ENCODE peak calls at places on chromosomes 16 and 17, in eight cellular contexts. One of them, this sample, is unnamed.

GRCh38 chr16:30663820-30664528 is 5.7 kb downstream of the FBRS start:
- DNase-seq in kidney tubule cell: no peak
- DNase-seq in NCI-H460: no peak
- DNase-seq in T-helper 2 cell: no peak
- DNase-seq in kidney: no peak
- DNase-seq in nephron progenitor cell: no peak
- DNase-seq in NCI-H345: no peak
- DNase-seq in LHCN-M2: no peak
- DNase-seq in this sample: no peak

GRCh38 chr16:49859139-49859947 is 3.4 kb upstream of the ZNF423 start:
- DNase-seq in NCI-H460: no peak
- DNase-seq in T-helper 2 cell: no peak
- DNase-seq in NCI-H345: no peak
- DNase-seq in nephron progenitor cell: peak
- DNase-seq in LHCN-M2: no peak
- DNase-seq in kidney tubule cell: no peak
- DNase-seq in kidney: peak
- DNase-seq in this sample: no peak

GRCh38 chr17:1495265-1495664 is 2.8 kb upstream of the MYO1C start:
- DNase-seq in NCI-H345: no peak
- DNase-seq in T-helper 2 cell: no peak
- DNase-seq in LHCN-M2: no peak
- DNase-seq in kidney: no peak
- DNase-seq in kidney tubule cell: peak
- DNase-seq in nephron progenitor cell: no peak
- DNase-seq in NCI-H460: no peak
- DNase-seq in this sample: no peak

GRCh38 chr17:20063665-20064648 is 54.8 kb downstream of the SPECC1 start:
- DNase-seq in T-helper 2 cell: no peak
- DNase-seq in kidney: peak
- DNase-seq in LHCN-M2: peak
- DNase-seq in nephron progenitor cell: no peak
- DNase-seq in NCI-H460: peak
- DNase-seq in kidney tubule cell: peak
- DNase-seq in NCI-H345: peak
- DNase-seq in this sample: peak

GRCh38 chr17:75535119-75535537 is 9.6 kb downstream of the LLGL2 start:
- DNase-seq in kidney tubule cell: no peak
- DNase-seq in kidney: no peak
- DNase-seq in T-helper 2 cell: peak
- DNase-seq in NCI-H345: no peak
- DNase-seq in LHCN-M2: peak
- DNase-seq in nephron progenitor cell: no peak
- DNase-seq in NCI-H460: no peak
- DNase-seq in this sample: no peak

GRCh38 chr17:31820691-31821435 is 38.2 kb downstream of the COPRS start:
- DNase-seq in kidney tubule cell: no peak
- DNase-seq in NCI-H460: no peak
- DNase-seq in nephron progenitor cell: no peak
- DNase-seq in LHCN-M2: no peak
- DNase-seq in NCI-H345: no peak
- DNase-seq in kidney: no peak
- DNase-seq in T-helper 2 cell: no peak
- DNase-seq in this sample: no peak

GRCh38 chr17:2695243-2695960 is 16.2 kb downstream of the CLUH start:
- DNase-seq in NCI-H460: no peak
- DNase-seq in NCI-H345: no peak
- DNase-seq in kidney tubule cell: no peak
- DNase-seq in nephron progenitor cell: no peak
- DNase-seq in T-helper 2 cell: no peak
- DNase-seq in LHCN-M2: no peak
- DNase-seq in kidney: peak
- DNase-seq in this sample: no peak

GRCh38 chr16:77584205-77584859 is 138.0 kb upstream of the NUDT7 start:
- DNase-seq in kidney: no peak
- DNase-seq in T-helper 2 cell: no peak
- DNase-seq in kidney tubule cell: peak
- DNase-seq in NCI-H460: peak
- DNase-seq in LHCN-M2: peak
- DNase-seq in nephron progenitor cell: peak
- DNase-seq in NCI-H345: peak
- DNase-seq in this sample: peak

GRCh38 chr17:80596760-80597608 is 52.3 kb downstream of the RPTOR start:
- DNase-seq in kidney tubule cell: peak
- DNase-seq in NCI-H345: no peak
- DNase-seq in NCI-H460: no peak
- DNase-seq in LHCN-M2: peak
- DNase-seq in nephron progenitor cell: no peak
- DNase-seq in kidney: no peak
- DNase-seq in T-helper 2 cell: no peak
- DNase-seq in this sample: no peak

GRCh38 chr17:8292639-8293395 is 2.4 kb downstream of the SLC25A35 start:
- DNase-seq in T-helper 2 cell: no peak
- DNase-seq in NCI-H345: no peak
- DNase-seq in nephron progenitor cell: no peak
- DNase-seq in LHCN-M2: no peak
- DNase-seq in NCI-H460: no peak
- DNase-seq in kidney tubule cell: no peak
- DNase-seq in kidney: no peak
- DNase-seq in this sample: no peak

GRCh38 chr17:60102632-60103047 is 23.9 kb upstream of the HEATR6 start:
- DNase-seq in T-helper 2 cell: no peak
- DNase-seq in kidney tubule cell: peak
- DNase-seq in LHCN-M2: no peak
- DNase-seq in NCI-H345: no peak
- DNase-seq in nephron progenitor cell: no peak
- DNase-seq in kidney: no peak
- DNase-seq in NCI-H460: no peak
- DNase-seq in this sample: no peak

GRCh38 chr17:30550512-30551273 is 73.5 kb downstream of the GOSR1 start:
- DNase-seq in kidney tubule cell: peak
- DNase-seq in NCI-H345: no peak
- DNase-seq in LHCN-M2: peak
- DNase-seq in NCI-H460: no peak
- DNase-seq in kidney: no peak
- DNase-seq in nephron progenitor cell: no peak
- DNase-seq in T-helper 2 cell: no peak
- DNase-seq in this sample: peak

GRCh38 chr17:21177401-21177800 is 36.6 kb downstream of the TMEM11 start:
- DNase-seq in NCI-H460: no peak
- DNase-seq in kidney: no peak
- DNase-seq in LHCN-M2: no peak
- DNase-seq in nephron progenitor cell: no peak
- DNase-seq in kidney tubule cell: no peak
- DNase-seq in T-helper 2 cell: no peak
- DNase-seq in NCI-H345: no peak
- DNase-seq in this sample: no peak

GRCh38 chr17:64120159-64120558 is 9.8 kb downstream of the ERN1 start:
- DNase-seq in kidney: no peak
- DNase-seq in T-helper 2 cell: no peak
- DNase-seq in NCI-H345: peak
- DNase-seq in NCI-H460: no peak
- DNase-seq in nephron progenitor cell: no peak
- DNase-seq in LHCN-M2: no peak
- DNase-seq in kidney tubule cell: no peak
- DNase-seq in this sample: no peak

GRCh38 chr17:46121165-46121764 is 72.0 kb downstream of the KANSL1 start:
- DNase-seq in LHCN-M2: no peak
- DNase-seq in NCI-H345: no peak
- DNase-seq in kidney: no peak
- DNase-seq in nephron progenitor cell: no peak
- DNase-seq in T-helper 2 cell: no peak
- DNase-seq in kidney tubule cell: no peak
- DNase-seq in NCI-H460: no peak
- DNase-seq in this sample: no peak

GRCh38 chr17:47279062-47279801 is 25.6 kb downstream of the ITGB3 start:
- DNase-seq in NCI-H460: no peak
- DNase-seq in kidney: peak
- DNase-seq in T-helper 2 cell: no peak
- DNase-seq in kidney tubule cell: peak
- DNase-seq in NCI-H345: no peak
- DNase-seq in LHCN-M2: peak
- DNase-seq in nephron progenitor cell: no peak
- DNase-seq in this sample: peak

GRCh38 chr17:61848247-61848646 is 15.1 kb downstream of the BRIP1 start:
- DNase-seq in LHCN-M2: no peak
- DNase-seq in kidney tubule cell: no peak
- DNase-seq in NCI-H460: no peak
- DNase-seq in NCI-H345: no peak
- DNase-seq in nephron progenitor cell: no peak
- DNase-seq in T-helper 2 cell: no peak
- DNase-seq in kidney: no peak
- DNase-seq in this sample: no peak

This sample was measured in T1000.